ENCODE peak calls at places on chromosomes 13 and 19, in nine cellular contexts. One of them, this sample, is unnamed.

GRCh38 chr19:996051-996838 is 4.0 kb upstream of the GRIN3B start:
- DNase-seq in Calu3: peak
- DNase-seq in cardiac fibroblast: peak
- DNase-seq in caudate nucleus: no peak
- DNase-seq in activated T-cell treated with anti-CD3 and anti-CD28 coated beads for 1 hour: peak
- DNase-seq in activated naive CD8-positive, alpha-beta T cell treated with anti-CD3 and anti-CD28 coated beads for 36 hours: peak
- DNase-seq in psoas muscle: peak
- DNase-seq in heart right ventricle: no peak
- DNase-seq in LoVo: no peak
- DNase-seq in this sample: peak

GRCh38 chr13:45564108-45564507 is 51.4 kb downstream of the ERICH6B start:
- DNase-seq in Calu3: no peak
- DNase-seq in cardiac fibroblast: peak
- DNase-seq in caudate nucleus: no peak
- DNase-seq in activated T-cell treated with anti-CD3 and anti-CD28 coated beads for 1 hour: no peak
- DNase-seq in activated naive CD8-positive, alpha-beta T cell treated with anti-CD3 and anti-CD28 coated beads for 36 hours: no peak
- DNase-seq in psoas muscle: no peak
- DNase-seq in heart right ventricle: no peak
- DNase-seq in LoVo: no peak
- DNase-seq in this sample: no peak

GRCh38 chr13:44298314-44298713 is 75.3 kb upstream of the SERP2 start:
- DNase-seq in Calu3: no peak
- DNase-seq in cardiac fibroblast: no peak
- DNase-seq in caudate nucleus: no peak
- DNase-seq in activated T-cell treated with anti-CD3 and anti-CD28 coated beads for 1 hour: no peak
- DNase-seq in activated naive CD8-positive, alpha-beta T cell treated with anti-CD3 and anti-CD28 coated beads for 36 hours: no peak
- DNase-seq in psoas muscle: no peak
- DNase-seq in heart right ventricle: no peak
- DNase-seq in LoVo: no peak
- DNase-seq in this sample: no peak

GRCh38 chr19:43452517-43453045 is 12.8 kb downstream of the LYPD3 start:
- DNase-seq in Calu3: no peak
- DNase-seq in cardiac fibroblast: no peak
- DNase-seq in caudate nucleus: no peak
- DNase-seq in activated T-cell treated with anti-CD3 and anti-CD28 coated beads for 1 hour: no peak
- DNase-seq in activated naive CD8-positive, alpha-beta T cell treated with anti-CD3 and anti-CD28 coated beads for 36 hours: no peak
- DNase-seq in psoas muscle: no peak
- DNase-seq in heart right ventricle: no peak
- DNase-seq in LoVo: no peak
- DNase-seq in this sample: no peak

GRCh38 chr13:20351279-20352022 is 119.3 kb upstream of the GJB6 start:
- DNase-seq in Calu3: no peak
- DNase-seq in cardiac fibroblast: peak
- DNase-seq in caudate nucleus: no peak
- DNase-seq in activated T-cell treated with anti-CD3 and anti-CD28 coated beads for 1 hour: no peak
- DNase-seq in activated naive CD8-positive, alpha-beta T cell treated with anti-CD3 and anti-CD28 coated beads for 36 hours: no peak
- DNase-seq in psoas muscle: no peak
- DNase-seq in heart right ventricle: no peak
- DNase-seq in LoVo: peak
- DNase-seq in this sample: no peak

GRCh38 chr13:24168980-24169379 is 8.5 kb downstream of the SPATA13 start:
- DNase-seq in Calu3: no peak
- DNase-seq in cardiac fibroblast: no peak
- DNase-seq in caudate nucleus: no peak
- DNase-seq in activated T-cell treated with anti-CD3 and anti-CD28 coated beads for 1 hour: no peak
- DNase-seq in activated naive CD8-positive, alpha-beta T cell treated with anti-CD3 and anti-CD28 coated beads for 36 hours: no peak
- DNase-seq in psoas muscle: no peak
- DNase-seq in heart right ventricle: no peak
- DNase-seq in LoVo: no peak
- DNase-seq in this sample: no peak

GRCh38 chr19:31648347-31648746 is 299.1 kb upstream of the TSHZ3 start:
- DNase-seq in Calu3: no peak
- DNase-seq in cardiac fibroblast: peak
- DNase-seq in caudate nucleus: no peak
- DNase-seq in activated T-cell treated with anti-CD3 and anti-CD28 coated beads for 1 hour: no peak
- DNase-seq in activated naive CD8-positive, alpha-beta T cell treated with anti-CD3 and anti-CD28 coated beads for 36 hours: no peak
- DNase-seq in psoas muscle: no peak
- DNase-seq in heart right ventricle: no peak
- DNase-seq in LoVo: no peak
- DNase-seq in this sample: no peak

GRCh38 chr13:99658266-99658991 is 157.2 kb downstream of the TM9SF2 start:
- DNase-seq in Calu3: peak
- DNase-seq in cardiac fibroblast: peak
- DNase-seq in caudate nucleus: peak
- DNase-seq in activated T-cell treated with anti-CD3 and anti-CD28 coated beads for 1 hour: peak
- DNase-seq in activated naive CD8-positive, alpha-beta T cell treated with anti-CD3 and anti-CD28 coated beads for 36 hours: peak
- DNase-seq in psoas muscle: peak
- DNase-seq in heart right ventricle: peak
- DNase-seq in LoVo: no peak
- DNase-seq in this sample: no peak

GRCh38 chr13:66689037-66689619 is 541.0 kb downstream of the PCDH9 start:
- DNase-seq in Calu3: no peak
- DNase-seq in cardiac fibroblast: peak
- DNase-seq in caudate nucleus: peak
- DNase-seq in activated T-cell treated with anti-CD3 and anti-CD28 coated beads for 1 hour: no peak
- DNase-seq in activated naive CD8-positive, alpha-beta T cell treated with anti-CD3 and anti-CD28 coated beads for 36 hours: no peak
- DNase-seq in psoas muscle: no peak
- DNase-seq in heart right ventricle: no peak
- DNase-seq in LoVo: no peak
- DNase-seq in this sample: no peak

GRCh38 chr19:2665103-2665502 is 37.4 kb downstream of the GNG7 start:
- DNase-seq in Calu3: no peak
- DNase-seq in cardiac fibroblast: no peak
- DNase-seq in caudate nucleus: no peak
- DNase-seq in activated T-cell treated with anti-CD3 and anti-CD28 coated beads for 1 hour: no peak
- DNase-seq in activated naive CD8-positive, alpha-beta T cell treated with anti-CD3 and anti-CD28 coated beads for 36 hours: no peak
- DNase-seq in psoas muscle: no peak
- DNase-seq in heart right ventricle: peak
- DNase-seq in LoVo: no peak
- DNase-seq in this sample: no peak

GRCh38 chr19:2627319-2627829 is 75.1 kb downstream of the GNG7 start:
- DNase-seq in Calu3: peak
- DNase-seq in cardiac fibroblast: peak
- DNase-seq in caudate nucleus: peak
- DNase-seq in activated T-cell treated with anti-CD3 and anti-CD28 coated beads for 1 hour: no peak
- DNase-seq in activated naive CD8-positive, alpha-beta T cell treated with anti-CD3 and anti-CD28 coated beads for 36 hours: no peak
- DNase-seq in psoas muscle: peak
- DNase-seq in heart right ventricle: peak
- DNase-seq in LoVo: peak
- DNase-seq in this sample: no peak

GRCh38 chr19:8194528-8195275 is 14.5 kb upstream of the CERS4 start:
- DNase-seq in Calu3: no peak
- DNase-seq in cardiac fibroblast: no peak
- DNase-seq in caudate nucleus: no peak
- DNase-seq in activated T-cell treated with anti-CD3 and anti-CD28 coated beads for 1 hour: peak
- DNase-seq in activated naive CD8-positive, alpha-beta T cell treated with anti-CD3 and anti-CD28 coated beads for 36 hours: peak
- DNase-seq in psoas muscle: peak
- DNase-seq in heart right ventricle: peak
- DNase-seq in LoVo: no peak
- DNase-seq in this sample: no peak

GRCh38 chr19:13152854-13153626 is 2.8 kb downstream of the IER2 start:
- DNase-seq in Calu3: peak
- DNase-seq in cardiac fibroblast: peak
- DNase-seq in caudate nucleus: peak
- DNase-seq in activated T-cell treated with anti-CD3 and anti-CD28 coated beads for 1 hour: peak
- DNase-seq in activated naive CD8-positive, alpha-beta T cell treated with anti-CD3 and anti-CD28 coated beads for 36 hours: peak
- DNase-seq in psoas muscle: peak
- DNase-seq in heart right ventricle: peak
- DNase-seq in LoVo: peak
- DNase-seq in this sample: peak

GRCh38 chr13:50826035-50826434 is 17.5 kb downstream of the DLEU7 start:
- DNase-seq in Calu3: no peak
- DNase-seq in cardiac fibroblast: no peak
- DNase-seq in caudate nucleus: no peak
- DNase-seq in activated T-cell treated with anti-CD3 and anti-CD28 coated beads for 1 hour: no peak
- DNase-seq in activated naive CD8-positive, alpha-beta T cell treated with anti-CD3 and anti-CD28 coated beads for 36 hours: no peak
- DNase-seq in psoas muscle: no peak
- DNase-seq in heart right ventricle: no peak
- DNase-seq in LoVo: no peak
- DNase-seq in this sample: no peak

GRCh38 chr13:59835569-59835968 is 328.2 kb downstream of the DIAPH3 start:
- DNase-seq in Calu3: no peak
- DNase-seq in cardiac fibroblast: no peak
- DNase-seq in caudate nucleus: no peak
- DNase-seq in activated T-cell treated with anti-CD3 and anti-CD28 coated beads for 1 hour: no peak
- DNase-seq in activated naive CD8-positive, alpha-beta T cell treated with anti-CD3 and anti-CD28 coated beads for 36 hours: no peak
- DNase-seq in psoas muscle: no peak
- DNase-seq in heart right ventricle: no peak
- DNase-seq in LoVo: no peak
- DNase-seq in this sample: no peak

GRCh38 chr13:23947893-23948292 is 50.6 kb upstream of the C1QTNF9B start:
- DNase-seq in Calu3: no peak
- DNase-seq in cardiac fibroblast: no peak
- DNase-seq in caudate nucleus: no peak
- DNase-seq in activated T-cell treated with anti-CD3 and anti-CD28 coated beads for 1 hour: no peak
- DNase-seq in activated naive CD8-positive, alpha-beta T cell treated with anti-CD3 and anti-CD28 coated beads for 36 hours: no peak
- DNase-seq in psoas muscle: no peak
- DNase-seq in heart right ventricle: no peak
- DNase-seq in LoVo: no peak
- DNase-seq in this sample: no peak

GRCh38 chr19:6668696-6669095 is 1.3 kb downstream of the TNFSF14 start:
- DNase-seq in Calu3: no peak
- DNase-seq in cardiac fibroblast: no peak
- DNase-seq in caudate nucleus: no peak
- DNase-seq in activated T-cell treated with anti-CD3 and anti-CD28 coated beads for 1 hour: no peak
- DNase-seq in activated naive CD8-positive, alpha-beta T cell treated with anti-CD3 and anti-CD28 coated beads for 36 hours: no peak
- DNase-seq in psoas muscle: no peak
- DNase-seq in heart right ventricle: no peak
- DNase-seq in LoVo: no peak
- DNase-seq in this sample: no peak

GRCh38 chr13:111503376-111503775 is 182.9 kb downstream of the TEX29 start:
- DNase-seq in Calu3: no peak
- DNase-seq in cardiac fibroblast: no peak
- DNase-seq in caudate nucleus: no peak
- DNase-seq in activated T-cell treated with anti-CD3 and anti-CD28 coated beads for 1 hour: no peak
- DNase-seq in activated naive CD8-positive, alpha-beta T cell treated with anti-CD3 and anti-CD28 coated beads for 36 hours: no peak
- DNase-seq in psoas muscle: no peak
- DNase-seq in heart right ventricle: no peak
- DNase-seq in LoVo: no peak
- DNase-seq in this sample: no peak

GRCh38 chr19:38674388-38675133 is 27.1 kb downstream of the ACTN4 start:
- DNase-seq in Calu3: no peak
- DNase-seq in cardiac fibroblast: no peak
- DNase-seq in caudate nucleus: no peak
- DNase-seq in activated T-cell treated with anti-CD3 and anti-CD28 coated beads for 1 hour: no peak
- DNase-seq in activated naive CD8-positive, alpha-beta T cell treated with anti-CD3 and anti-CD28 coated beads for 36 hours: no peak
- DNase-seq in psoas muscle: peak
- DNase-seq in heart right ventricle: no peak
- DNase-seq in LoVo: no peak
- DNase-seq in this sample: no peak

GRCh38 chr13:49410477-49410876 is 33.4 kb downstream of the CAB39L start:
- DNase-seq in Calu3: no peak
- DNase-seq in cardiac fibroblast: no peak
- DNase-seq in caudate nucleus: no peak
- DNase-seq in activated T-cell treated with anti-CD3 and anti-CD28 coated beads for 1 hour: no peak
- DNase-seq in activated naive CD8-positive, alpha-beta T cell treated with anti-CD3 and anti-CD28 coated beads for 36 hours: no peak
- DNase-seq in psoas muscle: no peak
- DNase-seq in heart right ventricle: no peak
- DNase-seq in LoVo: no peak
- DNase-seq in this sample: no peak

GRCh38 chr19:42421591-42422031 is 5.6 kb downstream of the LIPE start:
- DNase-seq in Calu3: no peak
- DNase-seq in cardiac fibroblast: peak
- DNase-seq in caudate nucleus: no peak
- DNase-seq in activated T-cell treated with anti-CD3 and anti-CD28 coated beads for 1 hour: no peak
- DNase-seq in activated naive CD8-positive, alpha-beta T cell treated with anti-CD3 and anti-CD28 coated beads for 36 hours: no peak
- DNase-seq in psoas muscle: no peak
- DNase-seq in heart right ventricle: peak
- DNase-seq in LoVo: no peak
- DNase-seq in this sample: no peak

GRCh38 chr19:51552996-51553725 is 17.9 kb upstream of the ZNF175 start:
- DNase-seq in Calu3: peak
- DNase-seq in cardiac fibroblast: peak
- DNase-seq in caudate nucleus: peak
- DNase-seq in activated T-cell treated with anti-CD3 and anti-CD28 coated beads for 1 hour: peak
- DNase-seq in activated naive CD8-positive, alpha-beta T cell treated with anti-CD3 and anti-CD28 coated beads for 36 hours: peak
- DNase-seq in psoas muscle: peak
- DNase-seq in heart right ventricle: peak
- DNase-seq in LoVo: peak
- DNase-seq in this sample: peak

GRCh38 chr13:50831510-50831909 is 12.0 kb downstream of the DLEU7 start:
- DNase-seq in Calu3: no peak
- DNase-seq in cardiac fibroblast: no peak
- DNase-seq in caudate nucleus: no peak
- DNase-seq in activated T-cell treated with anti-CD3 and anti-CD28 coated beads for 1 hour: no peak
- DNase-seq in activated naive CD8-positive, alpha-beta T cell treated with anti-CD3 and anti-CD28 coated beads for 36 hours: no peak
- DNase-seq in psoas muscle: no peak
- DNase-seq in heart right ventricle: no peak
- DNase-seq in LoVo: no peak
- DNase-seq in this sample: no peak

GRCh38 chr13:114080739-114081561 is 51.5 kb downstream of the RASA3 start:
- DNase-seq in Calu3: no peak
- DNase-seq in cardiac fibroblast: no peak
- DNase-seq in caudate nucleus: no peak
- DNase-seq in activated T-cell treated with anti-CD3 and anti-CD28 coated beads for 1 hour: no peak
- DNase-seq in activated naive CD8-positive, alpha-beta T cell treated with anti-CD3 and anti-CD28 coated beads for 36 hours: no peak
- DNase-seq in psoas muscle: peak
- DNase-seq in heart right ventricle: no peak
- DNase-seq in LoVo: no peak
- DNase-seq in this sample: peak

GRCh38 chr13:80563451-80563850 is 222.5 kb upstream of the SPRY2 start:
- DNase-seq in Calu3: no peak
- DNase-seq in cardiac fibroblast: no peak
- DNase-seq in caudate nucleus: no peak
- DNase-seq in activated T-cell treated with anti-CD3 and anti-CD28 coated beads for 1 hour: no peak
- DNase-seq in activated naive CD8-positive, alpha-beta T cell treated with anti-CD3 and anti-CD28 coated beads for 36 hours: no peak
- DNase-seq in psoas muscle: no peak
- DNase-seq in heart right ventricle: no peak
- DNase-seq in LoVo: no peak
- DNase-seq in this sample: no peak

GRCh38 chr13:90545070-90545840 is 802.2 kb upstream of the MIR17HG start:
- DNase-seq in Calu3: peak
- DNase-seq in cardiac fibroblast: peak
- DNase-seq in caudate nucleus: no peak
- DNase-seq in activated T-cell treated with anti-CD3 and anti-CD28 coated beads for 1 hour: no peak
- DNase-seq in activated naive CD8-positive, alpha-beta T cell treated with anti-CD3 and anti-CD28 coated beads for 36 hours: no peak
- DNase-seq in psoas muscle: no peak
- DNase-seq in heart right ventricle: no peak
- DNase-seq in LoVo: no peak
- DNase-seq in this sample: no peak

GRCh38 chr19:29521291-29522075 is 4.3 kb upstream of the VSTM2B start:
- DNase-seq in Calu3: no peak
- DNase-seq in cardiac fibroblast: no peak
- DNase-seq in caudate nucleus: no peak
- DNase-seq in activated T-cell treated with anti-CD3 and anti-CD28 coated beads for 1 hour: no peak
- DNase-seq in activated naive CD8-positive, alpha-beta T cell treated with anti-CD3 and anti-CD28 coated beads for 36 hours: no peak
- DNase-seq in psoas muscle: no peak
- DNase-seq in heart right ventricle: no peak
- DNase-seq in LoVo: no peak
- DNase-seq in this sample: no peak

GRCh38 chr13:61414686-61415664 is 674 bp downstream of the PCDH20 start:
- DNase-seq in Calu3: no peak
- DNase-seq in cardiac fibroblast: peak
- DNase-seq in caudate nucleus: peak
- DNase-seq in activated T-cell treated with anti-CD3 and anti-CD28 coated beads for 1 hour: no peak
- DNase-seq in activated naive CD8-positive, alpha-beta T cell treated with anti-CD3 and anti-CD28 coated beads for 36 hours: no peak
- DNase-seq in psoas muscle: peak
- DNase-seq in heart right ventricle: peak
- DNase-seq in LoVo: no peak
- DNase-seq in this sample: peak

GRCh38 chr13:85500716-85501256 is 298.4 kb downstream of the SLITRK6 start:
- DNase-seq in Calu3: no peak
- DNase-seq in cardiac fibroblast: no peak
- DNase-seq in caudate nucleus: no peak
- DNase-seq in activated T-cell treated with anti-CD3 and anti-CD28 coated beads for 1 hour: no peak
- DNase-seq in activated naive CD8-positive, alpha-beta T cell treated with anti-CD3 and anti-CD28 coated beads for 36 hours: no peak
- DNase-seq in psoas muscle: no peak
- DNase-seq in heart right ventricle: no peak
- DNase-seq in LoVo: no peak
- DNase-seq in this sample: no peak

GRCh38 chr13:82323101-82323500 is 1559.2 kb downstream of the SLITRK1 start:
- DNase-seq in Calu3: no peak
- DNase-seq in cardiac fibroblast: no peak
- DNase-seq in caudate nucleus: no peak
- DNase-seq in activated T-cell treated with anti-CD3 and anti-CD28 coated beads for 1 hour: no peak
- DNase-seq in activated naive CD8-positive, alpha-beta T cell treated with anti-CD3 and anti-CD28 coated beads for 36 hours: no peak
- DNase-seq in psoas muscle: no peak
- DNase-seq in heart right ventricle: no peak
- DNase-seq in LoVo: no peak
- DNase-seq in this sample: no peak

GRCh38 chr13:37656247-37656940 is 57.8 kb upstream of the POSTN start:
- DNase-seq in Calu3: peak
- DNase-seq in cardiac fibroblast: peak
- DNase-seq in caudate nucleus: no peak
- DNase-seq in activated T-cell treated with anti-CD3 and anti-CD28 coated beads for 1 hour: no peak
- DNase-seq in activated naive CD8-positive, alpha-beta T cell treated with anti-CD3 and anti-CD28 coated beads for 36 hours: no peak
- DNase-seq in psoas muscle: no peak
- DNase-seq in heart right ventricle: no peak
- DNase-seq in LoVo: no peak
- DNase-seq in this sample: no peak